ENCODE peak calls at places on chromosome 13, in four cellular contexts. L, J, X and O are unnamed samples. For H3K9me3, the result is how much of the 10 kb centered on the place peaks cover.

GRCh38 chr13:111937763-111938375 is 129.1 kb upstream of the SOX1 start:
- DNase-seq in L (no peak), J (no peak), X (peak), O (no peak)

GRCh38 chr13:64505511-64505910 is 2724.6 kb downstream of the PCDH9 start:
- DNase-seq in L (no peak), J (no peak), X (no peak), O (no peak)

GRCh38 chr13:111241006-111241755 is 79.3 kb upstream of the TEX29 start:
- DNase-seq in L (no peak), J (no peak), X (no peak), O (no peak)

GRCh38 chr13:39952244-39953233 is 297.1 kb downstream of the COG6 start:
- DNase-seq in L (no peak), J (no peak), X (no peak), O (no peak)

GRCh38 chr13:41458939-41459753 is 1.8 kb downstream of the RGCC start:
- DNase-seq in L (peak), J (no peak), X (peak), O (no peak)

GRCh38 chr13:68257111-68257842 is 1027.1 kb upstream of the PCDH9 start:
- DNase-seq in L (no peak), J (peak), X (no peak), O (peak)

GRCh38 chr13:34201050-34201913 is 383.3 kb downstream of the RFC3 start:
- DNase-seq in L (no peak), J (no peak), X (no peak), O (no peak)

GRCh38 chr13:46614582-46614981 is 61.6 kb downstream of the LRCH1 start:
- DNase-seq in L (no peak), J (no peak), X (no peak), O (no peak)

GRCh38 chr13:20981370-20982095 is 79.0 kb upstream of the XPO4 start:
- DNase-seq in L (no peak), J (no peak), X (no peak), O (no peak)

GRCh38 chr13:83738407-83738806 is 143.9 kb downstream of the SLITRK1 start:
- DNase-seq in L (no peak), J (no peak), X (no peak), O (no peak)

GRCh38 chr13:22927008-22927393 is 253.8 kb upstream of the SGCG start:
- DNase-seq in L (no peak), J (no peak), X (no peak), O (no peak)
- H3K4me3 ChIP-seq in L (peak), J (no peak), X (peak), O (no peak)

GRCh38 chr13:50609016-50609415 is 234.5 kb downstream of the DLEU7 start:
- DNase-seq in L (no peak), J (no peak), X (no peak), O (peak)
- H3K9me3 ChIP-seq in L (under half), J (under half), X (under half), O (under half)

GRCh38 chr13:99892189-99892588 is 79.4 kb downstream of the ZIC5 start:
- DNase-seq in L (no peak), J (no peak), X (no peak), O (no peak)

GRCh38 chr13:99894105-99894504 is 77.5 kb downstream of the ZIC5 start:
- DNase-seq in L (no peak), J (no peak), X (no peak), O (no peak)

GRCh38 chr13:99893567-99893966 is 78.0 kb downstream of the ZIC5 start:
- DNase-seq in L (no peak), J (no peak), X (no peak), O (no peak)

GRCh38 chr13:99894835-99895427 is 76.6 kb downstream of the ZIC5 start:
- DNase-seq in L (no peak), J (no peak), X (no peak), O (no peak)

GRCh38 chr13:99892866-99893504 is 78.6 kb downstream of the ZIC5 start:
- DNase-seq in L (no peak), J (no peak), X (no peak), O (no peak)
- H3K4me3 ChIP-seq in L (no peak), J (no peak), X (no peak), O (no peak)

DNA sequence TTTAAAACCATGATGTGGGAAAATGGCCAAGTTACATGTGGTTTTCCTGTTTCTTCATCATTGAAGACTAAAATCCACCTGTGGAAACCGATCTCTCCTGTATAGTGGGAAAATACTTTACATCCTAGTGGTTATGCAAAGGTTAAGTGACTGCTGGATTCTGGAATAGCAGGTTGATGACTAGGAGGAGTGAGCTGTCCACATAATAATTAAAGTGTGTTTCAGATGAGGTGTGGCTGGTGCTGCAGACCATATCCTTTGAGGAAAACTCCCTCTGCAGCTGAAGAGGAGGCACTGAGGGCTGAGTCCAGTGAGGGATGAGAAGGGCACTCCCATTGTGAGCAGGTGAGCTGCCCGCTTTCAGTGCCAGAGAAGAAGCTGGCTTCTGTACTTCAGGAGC is 43.2 kb downstream of the DCLK1 start:
- DNase-seq in L (no peak), J (no peak), X (no peak), O (no peak)
- H3K9me3 ChIP-seq in L (under half), J (under half), X (under half), O (under half)

GRCh38 chr13:26011208-26011573 is 40.6 kb downstream of the SHISA2 start:
- DNase-seq in L (no peak), J (no peak), X (no peak), O (no peak)

GRCh38 chr13:26015276-26015934 is 36.4 kb downstream of the SHISA2 start:
- DNase-seq in L (no peak), J (no peak), X (no peak), O (no peak)

GRCh38 chr13:26010487-26011207 is 41.2 kb downstream of the SHISA2 start:
- DNase-seq in L (no peak), J (no peak), X (no peak), O (no peak)

GRCh38 chr13:26007774-26008173 is 44.0 kb downstream of the SHISA2 start:
- DNase-seq in L (no peak), J (no peak), X (no peak), O (no peak)

DNA sequence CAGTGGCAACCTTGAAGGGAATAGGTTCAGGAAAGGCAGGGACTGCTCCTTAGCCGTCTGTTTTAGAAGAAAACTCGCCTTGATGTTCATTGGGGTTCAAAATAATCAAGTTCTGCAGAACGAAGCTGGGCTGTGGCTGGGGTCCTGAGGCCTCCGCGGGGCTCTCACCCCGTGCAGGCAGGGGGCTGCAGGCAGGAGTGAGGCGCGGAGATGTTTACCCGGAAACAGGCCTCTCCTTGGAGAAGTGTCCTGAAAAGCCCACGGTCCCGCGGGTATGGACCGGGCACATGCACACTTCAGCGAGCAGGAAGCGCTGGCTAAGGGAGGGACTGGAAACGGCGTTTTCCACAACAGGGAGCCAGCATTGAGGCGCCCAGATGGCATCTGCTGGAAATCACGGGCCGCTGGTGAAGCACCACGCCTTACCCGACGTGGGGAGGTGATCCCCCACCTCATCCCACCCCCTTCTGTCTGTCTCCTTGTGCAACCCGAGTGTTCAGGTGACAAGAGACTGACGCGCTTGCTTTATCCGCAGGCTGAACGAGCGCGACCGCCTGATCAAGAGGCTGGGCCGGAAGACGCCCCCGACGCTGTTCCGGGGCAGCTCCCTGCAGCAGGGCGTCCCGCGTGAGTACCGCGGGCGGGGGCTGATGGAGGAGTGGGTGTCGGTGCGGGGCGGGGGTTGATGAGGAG is 39.7 kb downstream of the SHISA2 start:
- DNase-seq in L (no peak), J (no peak), X (no peak), O (no peak)
- H3K4me3 ChIP-seq in L (peak), J (no peak), X (peak), O (no peak)

GRCh38 chr13:53758946-53759345 is 730.3 kb downstream of the OLFM4 start:
- DNase-seq in L (no peak), J (no peak), X (no peak), O (no peak)
- H3K9me3 ChIP-seq in L (under half), J (under half), X (under half), O (under half)

DNA sequence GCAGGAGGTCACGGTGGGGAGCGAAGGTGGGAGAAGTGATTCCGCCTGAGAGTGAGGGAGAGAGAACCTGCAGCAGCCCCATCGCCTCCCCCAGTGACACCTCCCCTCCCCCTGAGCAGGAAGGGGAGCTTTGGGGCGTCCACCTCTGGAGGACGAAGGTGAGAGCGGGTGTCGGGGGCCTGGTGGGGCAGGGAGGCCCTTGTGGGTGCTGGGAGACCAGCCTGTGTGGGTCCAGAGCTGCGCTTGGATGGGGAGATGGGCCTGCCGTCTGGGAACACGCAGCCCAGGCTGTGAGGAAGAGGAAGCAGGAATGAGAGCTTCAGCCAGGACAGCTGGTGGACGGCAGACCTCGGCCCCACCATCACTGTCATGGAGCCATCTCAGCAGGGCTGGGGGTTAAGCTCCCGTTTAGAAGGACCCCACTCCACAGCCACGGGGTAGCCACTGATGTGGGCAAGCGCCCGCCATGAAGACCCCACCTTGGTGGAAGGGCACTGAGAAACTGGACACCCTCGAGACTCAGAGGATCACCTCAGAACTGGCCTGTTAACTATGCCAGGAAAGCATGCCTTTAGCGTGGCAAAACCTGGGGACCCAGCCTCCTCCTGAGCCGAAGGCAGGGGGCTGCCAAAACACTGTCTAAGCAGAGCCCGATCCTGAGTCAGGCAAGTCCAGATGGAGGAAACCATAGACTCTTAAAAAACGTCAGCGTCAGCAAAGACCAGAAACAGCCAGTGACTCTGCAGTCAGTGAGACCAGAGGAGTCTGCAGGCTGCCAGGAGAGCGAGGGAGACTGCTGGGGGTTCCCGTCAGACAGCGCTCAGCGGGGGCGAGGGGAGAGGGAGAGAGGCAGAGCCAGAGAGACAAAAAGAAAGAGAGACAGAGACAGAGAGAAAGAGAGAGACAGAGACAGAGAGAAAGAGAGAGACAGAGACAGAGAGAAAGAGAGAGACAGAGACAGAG is 6.4 kb upstream of the PROZ start:
- DNase-seq in L (peak), J (no peak), X (no peak), O (no peak)
- H3K4me3 ChIP-seq in L (peak), J (no peak), X (peak), O (peak)

DNA sequence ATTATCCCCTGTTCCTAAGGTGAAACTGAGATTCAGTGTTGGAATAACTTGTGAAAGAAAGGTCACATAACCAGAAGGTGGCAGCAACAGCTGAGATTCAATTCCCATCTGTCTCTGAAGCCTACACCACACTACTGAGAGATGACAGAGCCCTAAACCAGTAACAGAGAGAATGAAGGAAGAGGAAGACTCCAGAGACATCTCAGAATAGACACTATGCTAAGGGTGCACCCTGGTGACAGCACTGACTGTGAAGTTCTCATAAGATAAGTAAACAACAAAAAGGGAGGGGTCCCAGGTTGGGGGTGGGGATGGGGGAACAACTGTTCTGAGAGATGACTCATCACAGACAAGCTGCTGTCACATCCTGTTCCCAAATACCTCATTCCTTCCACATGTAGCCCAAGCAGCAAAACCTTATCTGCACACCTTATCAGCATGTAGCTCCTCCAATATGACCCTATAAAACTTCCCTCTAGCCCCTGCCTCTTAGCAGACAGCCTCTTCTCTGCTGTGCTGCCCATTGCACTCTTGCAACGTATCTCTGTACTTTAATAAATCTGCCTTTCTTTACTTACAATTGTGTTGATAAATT is 46.5 kb downstream of the UTP14C start:
- DNase-seq in L (no peak), J (no peak), X (no peak), O (peak)
- H3K9me3 ChIP-seq in L (under half), J (under half), X (under half), O (under half)

DNA sequence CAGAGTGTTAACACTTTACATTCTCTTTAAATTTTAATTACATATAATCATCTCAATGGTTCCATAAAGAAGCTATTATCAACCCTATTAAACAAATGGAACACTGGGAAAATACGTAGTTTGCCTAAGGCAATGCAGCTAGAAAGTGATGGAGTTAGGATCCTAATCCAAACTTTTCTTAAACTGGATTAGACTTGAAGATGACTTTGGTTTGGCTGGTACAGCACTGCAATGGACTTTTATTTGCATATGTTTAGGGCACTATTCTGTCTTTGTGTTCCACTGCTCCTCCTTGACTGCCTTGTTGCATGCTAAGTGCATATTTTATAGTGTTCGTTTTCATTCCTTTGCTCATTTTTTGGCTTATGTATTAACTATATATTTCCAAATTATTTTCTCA is 133.5 kb upstream of the UFM1 start:
- DNase-seq in L (no peak), J (no peak), X (no peak), O (no peak)
- H3K4me3 ChIP-seq in L (no peak), J (no peak), X (no peak), O (no peak)

GRCh38 chr13:18948664-18949488 is 232.7 kb downstream of the TUBA3C start:
- DNase-seq in L (no peak), J (no peak), X (no peak), O (no peak)
- H3K9me3 ChIP-seq in L (under half), J (under half), X (under half), O (under half)